ENCODE peak calls at places on chromosomes 4 and X, in four cellular contexts. F is NCI-H2081; K is activated T-helper 1 cell treated with anti-CD3 and anti-CD28 coated beads, Interleukin-2, amount 50 U/mL, for 16 hours; H is transverse colon. I is an unnamed sample.

GRCh38 chr4:175891863-175892262 is 79.8 kb upstream of the GPM6A start:
- DNase-seq in F (peak; percentile 78), K (no peak), H (no peak), I (no peak)

GRCh38 chr4:4225915-4226605 is 669 bp downstream of the OTOP1 start:
- DNase-seq in F (no peak), K (no peak), H (no peak), I (no peak)

GRCh38 chr4:190015538-190016368 is 11.3 kb downstream of the FRG2 start:
- DNase-seq in F (no peak), K (no peak), H (no peak), I (no peak)

GRCh38 chrX:16797358-16797757 is 11.1 kb downstream of the TXLNG start:
- DNase-seq in F (no peak), K (no peak), H (no peak), I (no peak)

GRCh38 chr4:2255501-2256155 is 6.3 kb downstream of the MXD4 start:
- DNase-seq in F (peak; percentile 53), K (no peak), H (peak; percentile 10), I (peak; percentile 28)

GRCh38 chr4:77852892-77853495 is 9.6 kb upstream of the MRPL1 start:
- DNase-seq in F (no peak), K (peak; percentile 21), H (peak; percentile 39), I (no peak)

GRCh38 chrX:124217289-124218251 is 114.9 kb upstream of the TEX13D start:
- DNase-seq in F (peak; percentile 40), K (peak; percentile 18), H (peak; percentile 37), I (no peak)

GRCh38 chr4:77921701-77922100 is 59.1 kb downstream of the MRPL1 start:
- DNase-seq in F (no peak), K (no peak), H (no peak), I (no peak)

GRCh38 chr4:140943486-140943885 is 187.3 kb upstream of the TBC1D9 start:
- DNase-seq in F (no peak), K (no peak), H (no peak), I (no peak)

GRCh38 chr4:135192746-135193535 is 991.4 kb upstream of the PABPC4L start:
- DNase-seq in F (no peak), K (no peak), H (no peak), I (no peak)

GRCh38 chrX:53004038-53004437 is 44.6 kb upstream of the GPR173 start:
- DNase-seq in F (no peak), K (no peak), H (no peak), I (no peak)

GRCh38 chr4:102501176-102501634 is at the start of gene NFKB1:
- DNase-seq in F (peak; percentile 48), K (peak; percentile 41), H (peak; percentile 73), I (peak; percentile 73)

GRCh38 chrX:7996414-7996813 is 69.2 kb upstream of the PNPLA4 start:
- DNase-seq in F (peak; percentile 31), K (no peak), H (peak; percentile 21), I (peak; percentile 28)

GRCh38 chr4:869776-870175 is 43.8 kb upstream of the CPLX1 start:
- DNase-seq in F (no peak), K (no peak), H (no peak), I (no peak)

GRCh38 chr4:21490682-21491081 is 457.9 kb downstream of the KCNIP4 start:
- DNase-seq in F (no peak), K (no peak), H (no peak), I (no peak)

GRCh38 chrX:120625366-120625765 is 4.5 kb downstream of the C1GALT1C1 start:
- DNase-seq in F (no peak), K (no peak), H (no peak), I (no peak)

GRCh38 chrX:71514367-71515038 is 18.4 kb upstream of the OGT start:
- DNase-seq in F (no peak), K (no peak), H (peak; percentile 14), I (no peak)

GRCh38 chr4:110553197-110553596 is 69.7 kb downstream of the PITX2 start:
- DNase-seq in F (no peak), K (no peak), H (no peak), I (no peak)

GRCh38 chr4:41358626-41359025 is 101.9 kb downstream of the UCHL1 start:
- DNase-seq in F (no peak), K (no peak), H (no peak), I (peak; percentile 64)

GRCh38 chrX:51336584-51336983 is 4.0 kb downstream of the NUDT10 start:
- DNase-seq in F (peak; percentile 55), K (no peak), H (no peak), I (no peak)

GRCh38 chr4:36267491-36268254 is 13.7 kb upstream of the DTHD1 start:
- DNase-seq in F (no peak), K (no peak), H (no peak), I (no peak)

GRCh38 chr4:26717332-26717731 is 133.4 kb downstream of the TBC1D19 start:
- DNase-seq in F (no peak), K (no peak), H (no peak), I (no peak)

GRCh38 chr4:67550491-67551256 is 5.4 kb upstream of the CENPC start:
- DNase-seq in F (no peak), K (no peak), H (no peak), I (no peak)

GRCh38 chr4:71614626-71615025 is 169.3 kb downstream of the GC start:
- DNase-seq in F (no peak), K (no peak), H (peak; percentile 64), I (no peak)

GRCh38 chr4:8507624-8508023 is 67.0 kb downstream of the TRMT44 start:
- DNase-seq in F (no peak), K (no peak), H (no peak), I (no peak)

GRCh38 chrX:477441-478012 is 90.8 kb upstream of the PPP2R3B start:
- DNase-seq in F (no peak), K (no peak), H (no peak), I (no peak)

GRCh38 chr4:13665711-13666660 is 38.5 kb upstream of the BOD1L1 start:
- DNase-seq in F (no peak), K (no peak), H (no peak), I (no peak)

GRCh38 chr4:76767983-76768382 is 130.0 kb downstream of the SOWAHB start:
- DNase-seq in F (no peak), K (no peak), H (no peak), I (no peak)

GRCh38 chr4:182318256-182318655 is 75.1 kb downstream of the TENM3 start:
- DNase-seq in F (no peak), K (no peak), H (no peak), I (no peak)

GRCh38 chr4:37892641-37893040 is 1.8 kb downstream of the TBC1D1 start:
- DNase-seq in F (no peak), K (no peak), H (peak; percentile 38), I (no peak)

GRCh38 chrX:97294016-97294415 is 410.3 kb downstream of the RPA4 start:
- DNase-seq in F (no peak), K (no peak), H (no peak), I (no peak)

GRCh38 chrX:130171446-130172126 is at the start of gene RAB33A:
- DNase-seq in F (no peak), K (no peak), H (peak; percentile 13), I (no peak)

GRCh38 chr4:163598028-163598427 is 103.5 kb downstream of the TMA16 start:
- DNase-seq in F (no peak), K (no peak), H (no peak), I (no peak)

GRCh38 chrX:14883826-14884225 is 10.6 kb downstream of the MOSPD2 start:
- DNase-seq in F (no peak), K (no peak), H (no peak), I (no peak)

GRCh38 chrX:109312757-109313156 is 169.1 kb downstream of the GUCY2F start:
- DNase-seq in F (no peak), K (no peak), H (no peak), I (no peak)

GRCh38 chr4:22190855-22191254 is 242.3 kb upstream of the KCNIP4 start:
- DNase-seq in F (no peak), K (no peak), H (no peak), I (no peak)

GRCh38 chr4:82394896-82395295 is 21.1 kb upstream of the HNRNPD start:
- DNase-seq in F (no peak), K (no peak), H (no peak), I (no peak)

GRCh38 chr4:156197216-156197615 is 243.6 kb upstream of the CTSO start:
- DNase-seq in F (no peak), K (no peak), H (no peak), I (no peak)

GRCh38 chr4:185128272-185129119 is 14.6 kb upstream of the SLC25A4 start:
- DNase-seq in F (no peak), K (no peak), H (peak; percentile 22), I (no peak)

I was measured in stomach.